ENCODE peak calls at places on chromosomes 2 and 18, in four cellular contexts. F is cerebellum, G is NCI-H2081, K is AG04450. C is an unnamed sample.

GRCh38 chr2:45614871-45615270 is 3.8 kb upstream of the SRBD1 start:
- DNase-seq in F (no peak), K (no peak), G (no peak), C (no peak)

GRCh38 chr2:227884511-227884947 is 13.1 kb downstream of the DAW1 start:
- DNase-seq in G (peak), F (no peak), K (peak), C (no peak)

GRCh38 chr2:225270053-225270452 is 129.5 kb upstream of the NYAP2 start:
- DNase-seq in K (no peak), G (no peak), F (no peak), C (no peak)

GRCh38 chr2:239114119-239114581 is 266.3 kb downstream of the TWIST2 start:
- DNase-seq in K (no peak), F (peak), G (no peak), C (no peak)

GRCh38 chr2:133026536-133027177 is 356.7 kb upstream of the LYPD1 start:
- DNase-seq in G (no peak), F (no peak), K (no peak), C (no peak)

GRCh38 chr2:171723724-171724683 is 36.7 kb downstream of the DYNC1I2 start:
- DNase-seq in K (no peak), F (peak), G (peak), C (no peak)

GRCh38 chr2:9797681-9798556 is 45.4 kb upstream of the TAF1B start:
- DNase-seq in G (no peak), F (no peak), K (no peak), C (no peak)

GRCh38 chr18:48167901-48168300 is 237.4 kb upstream of the SMAD2 start:
- DNase-seq in K (no peak), G (no peak), F (no peak), C (no peak)

GRCh38 chr2:35931115-35931514 is 424.5 kb upstream of the CRIM1 start:
- DNase-seq in F (no peak), G (no peak), K (no peak), C (no peak)

GRCh38 chr2:143296089-143296488 is 166.9 kb downstream of the ARHGAP15 start:
- DNase-seq in F (no peak), K (no peak), G (no peak), C (no peak)

GRCh38 chr2:53740170-53740569 is 27.4 kb upstream of the CHAC2 start:
- DNase-seq in K (peak), G (peak), F (peak), C (no peak)

GRCh38 chr2:10266133-10266620 is 36.5 kb upstream of the HPCAL1 start:
- DNase-seq in K (no peak), G (no peak), F (no peak), C (no peak)

GRCh38 chr2:219325657-219326056 is 6.9 kb downstream of the RESP18 start:
- DNase-seq in K (no peak), F (no peak), G (no peak), C (no peak)

GRCh38 chr18:56709463-56709862 is 58.3 kb downstream of the WDR7 start:
- DNase-seq in F (no peak), G (no peak), K (peak), C (peak)

GRCh38 chr2:67159929-67160328 is 237.2 kb upstream of the ETAA1 start:
- DNase-seq in F (no peak), K (peak), G (no peak), C (no peak)

GRCh38 chr2:85796549-85797262 is 42.9 kb downstream of the ATOH8 start:
- DNase-seq in F (peak), K (no peak), G (no peak), C (no peak)

GRCh38 chr2:220528180-220528579 is 900.8 kb downstream of the SLC4A3 start:
- DNase-seq in G (no peak), F (no peak), K (no peak), C (no peak)

GRCh38 chr2:10980071-10980470 is 68.3 kb downstream of the KCNF1 start:
- DNase-seq in K (no peak), F (no peak), G (no peak), C (no peak)

GRCh38 chr18:10230072-10230471 is 224.4 kb upstream of the APCDD1 start:
- DNase-seq in F (no peak), K (peak), G (no peak), C (no peak)

GRCh38 chr2:70199320-70199864 is 8.6 kb upstream of the C2orf42 start:
- DNase-seq in K (no peak), G (no peak), F (no peak), C (no peak)

GRCh38 chr2:127025357-127026062 is 81.4 kb downstream of the BIN1 start:
- DNase-seq in G (peak), F (peak), K (peak), C (peak)

GRCh38 chr2:25618676-25619075 is 54.7 kb downstream of the DTNB start:
- DNase-seq in G (peak), K (no peak), F (no peak), C (no peak)

GRCh38 chr2:112343827-112344585 is 68.6 kb downstream of the ZC3H6 start:
- DNase-seq in F (no peak), G (no peak), K (no peak), C (no peak)

GRCh38 chr2:174124171-174124570 is 124.2 kb downstream of the OLA1 start:
- DNase-seq in F (no peak), K (no peak), G (peak), C (no peak)

GRCh38 chr2:158779621-158780020 is 15.5 kb upstream of the DAPL1 start:
- DNase-seq in K (no peak), G (no peak), F (no peak), C (no peak)

GRCh38 chr2:13504808-13505207 is 788.1 kb downstream of the TRIB2 start:
- DNase-seq in F (no peak), K (no peak), G (no peak), C (no peak)

GRCh38 chr2:149622343-149622742 is 34.8 kb upstream of the MMADHC start:
- DNase-seq in F (no peak), K (no peak), G (no peak), C (no peak)

GRCh38 chr18:57190026-57190425 is 43.1 kb downstream of the BOD1L2 start:
- DNase-seq in K (no peak), G (no peak), F (peak), C (no peak)

GRCh38 chr2:5925620-5926019 is 233.4 kb downstream of the SOX11 start:
- DNase-seq in K (no peak), F (no peak), G (no peak), C (no peak)

GRCh38 chr18:24270937-24271380 is 126.7 kb downstream of the OSBPL1A start:
- DNase-seq in F (peak), K (no peak), G (no peak), C (no peak)

GRCh38 chr2:174484573-174484972 is 2.3 kb downstream of the GPR155 start:
- DNase-seq in F (no peak), G (no peak), K (no peak), C (no peak)

GRCh38 chr18:34511435-34511834 is 198.7 kb upstream of the DTNA start:
- DNase-seq in F (no peak), G (no peak), K (no peak), C (no peak)

GRCh38 chr2:20125616-20126015 is 74.2 kb upstream of the LAPTM4A start:
- DNase-seq in K (no peak), F (no peak), G (no peak), C (no peak)

GRCh38 chr2:15874311-15874710 is 66.0 kb upstream of the MYCN start:
- DNase-seq in K (no peak), G (no peak), F (no peak), C (no peak)

GRCh38 chr2:240925576-240926515 is 19.7 kb downstream of the CROCC2 start:
- DNase-seq in K (no peak), F (no peak), G (no peak), C (no peak)

GRCh38 chr2:156333274-156333950 is 891 bp upstream of the NR4A2 start:
- DNase-seq in K (no peak), F (no peak), G (no peak), C (no peak)